ENCODE peak calls at places on chromosome 1, in nine cellular contexts. One of them, this sample, is unnamed.

GRCh38 chr1:154474802-154475201 is 27.2 kb upstream of the TDRD10 start:
- DNase-seq in stomach: peak; percentile 68
- DNase-seq in MM.1S: peak; percentile 3
- DNase-seq in activated B cell treated with CpG ODN at 0.5 μM for 24 hours: no peak
- DNase-seq in epithelial cell of esophagus: peak; percentile 64
- DNase-seq in nephron progenitor cell: no peak
- DNase-seq in thoracic aorta: no peak
- DNase-seq in ovary: no peak
- DNase-seq in progenitor cell of endocrine pancreas: no peak
- DNase-seq in this sample: peak; percentile 74

GRCh38 chr1:22600071-22600816 is 36.2 kb upstream of the C1QA start:
- DNase-seq in stomach: no peak
- DNase-seq in MM.1S: no peak
- DNase-seq in activated B cell treated with CpG ODN at 0.5 μM for 24 hours: no peak
- DNase-seq in epithelial cell of esophagus: peak; percentile 7
- DNase-seq in nephron progenitor cell: no peak
- DNase-seq in thoracic aorta: no peak
- DNase-seq in ovary: no peak
- DNase-seq in progenitor cell of endocrine pancreas: no peak
- DNase-seq in this sample: no peak

GRCh38 chr1:27521336-27522147 is 31.6 kb upstream of the WASF2 start:
- DNase-seq in stomach: no peak
- DNase-seq in MM.1S: no peak
- DNase-seq in activated B cell treated with CpG ODN at 0.5 μM for 24 hours: peak; percentile 23
- DNase-seq in epithelial cell of esophagus: no peak
- DNase-seq in nephron progenitor cell: no peak
- DNase-seq in thoracic aorta: no peak
- DNase-seq in ovary: no peak
- DNase-seq in progenitor cell of endocrine pancreas: no peak
- DNase-seq in this sample: no peak

GRCh38 chr1:43853161-43853921 is 80.3 kb upstream of the ARTN start:
- DNase-seq in stomach: peak; percentile 67
- DNase-seq in MM.1S: peak; percentile 83
- DNase-seq in activated B cell treated with CpG ODN at 0.5 μM for 24 hours: no peak
- DNase-seq in epithelial cell of esophagus: peak; percentile 78
- DNase-seq in nephron progenitor cell: no peak
- DNase-seq in thoracic aorta: no peak
- DNase-seq in ovary: peak; percentile 32
- DNase-seq in progenitor cell of endocrine pancreas: no peak
- DNase-seq in this sample: peak; percentile 59

GRCh38 chr1:86788300-86789206 is 84.2 kb downstream of the SH3GLB1 start:
- DNase-seq in stomach: no peak
- DNase-seq in MM.1S: no peak
- DNase-seq in activated B cell treated with CpG ODN at 0.5 μM for 24 hours: no peak
- DNase-seq in epithelial cell of esophagus: peak; percentile 92
- DNase-seq in nephron progenitor cell: no peak
- DNase-seq in thoracic aorta: peak; percentile 34
- DNase-seq in ovary: peak; percentile 22
- DNase-seq in progenitor cell of endocrine pancreas: no peak
- DNase-seq in this sample: peak; percentile 47

GRCh38 chr1:117001254-117001927 is at the start of gene CD101:
- DNase-seq in stomach: no peak
- DNase-seq in MM.1S: no peak
- DNase-seq in activated B cell treated with CpG ODN at 0.5 μM for 24 hours: no peak
- DNase-seq in epithelial cell of esophagus: no peak
- DNase-seq in nephron progenitor cell: no peak
- DNase-seq in thoracic aorta: no peak
- DNase-seq in ovary: no peak
- DNase-seq in progenitor cell of endocrine pancreas: no peak
- DNase-seq in this sample: no peak

GRCh38 chr1:176773038-176773437 is 310.1 kb downstream of the PAPPA2 start:
- DNase-seq in stomach: no peak
- DNase-seq in MM.1S: no peak
- DNase-seq in activated B cell treated with CpG ODN at 0.5 μM for 24 hours: no peak
- DNase-seq in epithelial cell of esophagus: no peak
- DNase-seq in nephron progenitor cell: no peak
- DNase-seq in thoracic aorta: no peak
- DNase-seq in ovary: no peak
- DNase-seq in progenitor cell of endocrine pancreas: no peak
- DNase-seq in this sample: no peak

GRCh38 chr1:75615664-75616435 is 4.9 kb upstream of the SLC44A5 start:
- DNase-seq in stomach: peak; percentile 28
- DNase-seq in MM.1S: peak; percentile 55
- DNase-seq in activated B cell treated with CpG ODN at 0.5 μM for 24 hours: no peak
- DNase-seq in epithelial cell of esophagus: peak; percentile 45
- DNase-seq in nephron progenitor cell: peak; percentile 71
- DNase-seq in thoracic aorta: no peak
- DNase-seq in ovary: peak; percentile 29
- DNase-seq in progenitor cell of endocrine pancreas: peak; percentile 49
- DNase-seq in this sample: peak; percentile 44

GRCh38 chr1:115291731-115292130 is 46.3 kb downstream of the NGF start:
- DNase-seq in stomach: no peak
- DNase-seq in MM.1S: no peak
- DNase-seq in activated B cell treated with CpG ODN at 0.5 μM for 24 hours: no peak
- DNase-seq in epithelial cell of esophagus: no peak
- DNase-seq in nephron progenitor cell: no peak
- DNase-seq in thoracic aorta: no peak
- DNase-seq in ovary: no peak
- DNase-seq in progenitor cell of endocrine pancreas: no peak
- DNase-seq in this sample: no peak

GRCh38 chr1:211591980-211592493 is 13.1 kb upstream of the SLC30A1 start:
- DNase-seq in stomach: no peak
- DNase-seq in MM.1S: no peak
- DNase-seq in activated B cell treated with CpG ODN at 0.5 μM for 24 hours: no peak
- DNase-seq in epithelial cell of esophagus: peak; percentile 76
- DNase-seq in nephron progenitor cell: no peak
- DNase-seq in thoracic aorta: no peak
- DNase-seq in ovary: no peak
- DNase-seq in progenitor cell of endocrine pancreas: no peak
- DNase-seq in this sample: no peak

GRCh38 chr1:205306929-205307566 is 14.5 kb downstream of the NUAK2 start:
- DNase-seq in stomach: no peak
- DNase-seq in MM.1S: no peak
- DNase-seq in activated B cell treated with CpG ODN at 0.5 μM for 24 hours: no peak
- DNase-seq in epithelial cell of esophagus: no peak
- DNase-seq in nephron progenitor cell: no peak
- DNase-seq in thoracic aorta: no peak
- DNase-seq in ovary: no peak
- DNase-seq in progenitor cell of endocrine pancreas: no peak
- DNase-seq in this sample: no peak

GRCh38 chr1:2001773-2002411 is 1.7 kb downstream of the CFAP74 start:
- DNase-seq in stomach: peak; percentile 33
- DNase-seq in MM.1S: no peak
- DNase-seq in activated B cell treated with CpG ODN at 0.5 μM for 24 hours: no peak
- DNase-seq in epithelial cell of esophagus: peak; percentile 73
- DNase-seq in nephron progenitor cell: no peak
- DNase-seq in thoracic aorta: no peak
- DNase-seq in ovary: no peak
- DNase-seq in progenitor cell of endocrine pancreas: no peak
- DNase-seq in this sample: no peak

GRCh38 chr1:59499273-59499955 is 202.5 kb downstream of the FGGY start:
- DNase-seq in stomach: no peak
- DNase-seq in MM.1S: no peak
- DNase-seq in activated B cell treated with CpG ODN at 0.5 μM for 24 hours: no peak
- DNase-seq in epithelial cell of esophagus: peak; percentile 87
- DNase-seq in nephron progenitor cell: no peak
- DNase-seq in thoracic aorta: no peak
- DNase-seq in ovary: no peak
- DNase-seq in progenitor cell of endocrine pancreas: no peak
- DNase-seq in this sample: no peak

GRCh38 chr1:55958498-55958897 is 620.9 kb downstream of the PLPP3 start:
- DNase-seq in stomach: no peak
- DNase-seq in MM.1S: peak; percentile 52
- DNase-seq in activated B cell treated with CpG ODN at 0.5 μM for 24 hours: no peak
- DNase-seq in epithelial cell of esophagus: no peak
- DNase-seq in nephron progenitor cell: no peak
- DNase-seq in thoracic aorta: no peak
- DNase-seq in ovary: no peak
- DNase-seq in progenitor cell of endocrine pancreas: no peak
- DNase-seq in this sample: no peak

GRCh38 chr1:184158911-184159701 is 107.6 kb downstream of the TSEN15 start:
- DNase-seq in stomach: no peak
- DNase-seq in MM.1S: no peak
- DNase-seq in activated B cell treated with CpG ODN at 0.5 μM for 24 hours: no peak
- DNase-seq in epithelial cell of esophagus: peak; percentile 66
- DNase-seq in nephron progenitor cell: no peak
- DNase-seq in thoracic aorta: no peak
- DNase-seq in ovary: no peak
- DNase-seq in progenitor cell of endocrine pancreas: no peak
- DNase-seq in this sample: no peak

GRCh38 chr1:26949266-26949925 is 10.9 kb downstream of the KDF1 start:
- DNase-seq in stomach: no peak
- DNase-seq in MM.1S: no peak
- DNase-seq in activated B cell treated with CpG ODN at 0.5 μM for 24 hours: no peak
- DNase-seq in epithelial cell of esophagus: no peak
- DNase-seq in nephron progenitor cell: no peak
- DNase-seq in thoracic aorta: no peak
- DNase-seq in ovary: no peak
- DNase-seq in progenitor cell of endocrine pancreas: no peak
- DNase-seq in this sample: no peak

GRCh38 chr1:212689758-212690540 is 9.7 kb downstream of the BATF3 start:
- DNase-seq in stomach: no peak
- DNase-seq in MM.1S: no peak
- DNase-seq in activated B cell treated with CpG ODN at 0.5 μM for 24 hours: no peak
- DNase-seq in epithelial cell of esophagus: no peak
- DNase-seq in nephron progenitor cell: no peak
- DNase-seq in thoracic aorta: no peak
- DNase-seq in ovary: no peak
- DNase-seq in progenitor cell of endocrine pancreas: no peak
- DNase-seq in this sample: no peak
- TF ChIP-seq CTCF in stomach: no peak
- TF ChIP-seq CTCF in MM.1S: no peak
- TF ChIP-seq CTCF in activated B cell treated with CpG ODN at 0.5 μM for 24 hours: no peak
- TF ChIP-seq CTCF in epithelial cell of esophagus: no peak
- TF ChIP-seq CTCF in nephron progenitor cell: no peak
- TF ChIP-seq CTCF in thoracic aorta: no peak
- TF ChIP-seq CTCF in ovary: no peak
- TF ChIP-seq CTCF in progenitor cell of endocrine pancreas: no peak
- TF ChIP-seq CTCF in this sample: no peak

GRCh38 chr1:53542551-53542950 is 83.4 kb downstream of the DMRTB1 start:
- DNase-seq in stomach: no peak
- DNase-seq in MM.1S: no peak
- DNase-seq in activated B cell treated with CpG ODN at 0.5 μM for 24 hours: no peak
- DNase-seq in epithelial cell of esophagus: no peak
- DNase-seq in nephron progenitor cell: no peak
- DNase-seq in thoracic aorta: no peak
- DNase-seq in ovary: no peak
- DNase-seq in progenitor cell of endocrine pancreas: no peak
- DNase-seq in this sample: no peak

GRCh38 chr1:53541263-53541625 is 82.0 kb downstream of the DMRTB1 start:
- DNase-seq in stomach: no peak
- DNase-seq in MM.1S: no peak
- DNase-seq in activated B cell treated with CpG ODN at 0.5 μM for 24 hours: no peak
- DNase-seq in epithelial cell of esophagus: no peak
- DNase-seq in nephron progenitor cell: no peak
- DNase-seq in thoracic aorta: no peak
- DNase-seq in ovary: no peak
- DNase-seq in progenitor cell of endocrine pancreas: no peak
- DNase-seq in this sample: no peak

GRCh38 chr1:53540604-53541262 is 81.5 kb downstream of the DMRTB1 start:
- DNase-seq in stomach: no peak
- DNase-seq in MM.1S: no peak
- DNase-seq in activated B cell treated with CpG ODN at 0.5 μM for 24 hours: no peak
- DNase-seq in epithelial cell of esophagus: no peak
- DNase-seq in nephron progenitor cell: no peak
- DNase-seq in thoracic aorta: no peak
- DNase-seq in ovary: no peak
- DNase-seq in progenitor cell of endocrine pancreas: no peak
- DNase-seq in this sample: no peak

GRCh38 chr1:53543130-53543770 is 84.1 kb downstream of the DMRTB1 start:
- DNase-seq in stomach: no peak
- DNase-seq in MM.1S: no peak
- DNase-seq in activated B cell treated with CpG ODN at 0.5 μM for 24 hours: no peak
- DNase-seq in epithelial cell of esophagus: no peak
- DNase-seq in nephron progenitor cell: no peak
- DNase-seq in thoracic aorta: no peak
- DNase-seq in ovary: no peak
- DNase-seq in progenitor cell of endocrine pancreas: no peak
- DNase-seq in this sample: no peak

GRCh38 chr1:53541761-53542550 is 82.8 kb downstream of the DMRTB1 start:
- DNase-seq in stomach: no peak
- DNase-seq in MM.1S: peak; percentile 13
- DNase-seq in activated B cell treated with CpG ODN at 0.5 μM for 24 hours: no peak
- DNase-seq in epithelial cell of esophagus: peak; percentile 10
- DNase-seq in nephron progenitor cell: peak; percentile 28
- DNase-seq in thoracic aorta: no peak
- DNase-seq in ovary: no peak
- DNase-seq in progenitor cell of endocrine pancreas: no peak
- DNase-seq in this sample: no peak
- TF ChIP-seq CTCF in stomach: no peak
- TF ChIP-seq CTCF in MM.1S: peak; percentile 24
- TF ChIP-seq CTCF in activated B cell treated with CpG ODN at 0.5 μM for 24 hours: no peak
- TF ChIP-seq CTCF in epithelial cell of esophagus: no peak
- TF ChIP-seq CTCF in nephron progenitor cell: no peak
- TF ChIP-seq CTCF in thoracic aorta: no peak
- TF ChIP-seq CTCF in ovary: no peak
- TF ChIP-seq CTCF in progenitor cell of endocrine pancreas: peak; percentile 46
- TF ChIP-seq CTCF in this sample: no peak

DNA sequence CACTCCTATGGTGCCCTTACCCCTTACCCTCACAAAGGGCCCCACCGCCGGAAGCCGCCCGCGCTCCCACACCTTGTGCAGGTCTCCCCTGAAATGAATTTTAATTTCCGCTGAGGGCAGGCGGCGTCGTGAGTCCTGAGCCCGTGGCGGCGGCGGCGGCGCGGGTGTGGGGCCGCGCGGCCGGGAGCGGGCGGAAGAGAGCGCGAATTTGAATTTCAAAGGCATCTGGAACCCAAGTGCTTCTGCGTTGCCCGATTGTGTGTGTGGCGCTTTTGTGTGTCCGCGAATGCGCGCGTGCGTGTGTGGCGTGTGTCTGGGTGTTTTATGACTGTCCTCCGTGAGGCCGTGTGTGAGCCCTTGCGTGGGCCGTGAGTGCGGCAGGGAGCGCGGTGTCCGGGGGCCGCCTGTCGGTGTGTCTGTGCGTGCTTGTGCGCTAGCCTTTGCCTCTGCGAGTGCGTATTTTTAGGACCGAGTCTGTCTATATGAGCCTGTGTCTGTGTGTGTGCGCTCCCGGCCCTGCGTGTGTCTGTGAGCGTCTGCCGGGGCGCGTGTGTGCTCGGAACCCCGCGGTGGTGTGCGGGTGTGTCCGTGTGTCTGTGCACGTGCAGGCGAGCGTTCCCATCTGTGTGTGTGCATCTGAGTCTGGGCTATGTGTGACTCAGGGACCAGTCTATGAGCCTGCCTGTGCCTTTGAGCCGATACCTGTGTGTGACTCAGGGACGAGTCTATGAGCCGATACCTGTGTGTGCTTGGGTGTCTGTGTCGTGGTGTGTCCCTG is 7.9 kb upstream of the ADGRB2 start:
- DNase-seq in stomach: no peak
- DNase-seq in MM.1S: no peak
- DNase-seq in activated B cell treated with CpG ODN at 0.5 μM for 24 hours: no peak
- DNase-seq in epithelial cell of esophagus: peak; percentile 96
- DNase-seq in nephron progenitor cell: no peak
- DNase-seq in thoracic aorta: no peak
- DNase-seq in ovary: no peak
- DNase-seq in progenitor cell of endocrine pancreas: no peak
- DNase-seq in this sample: no peak
- TF ChIP-seq CTCF in stomach: no peak
- TF ChIP-seq CTCF in MM.1S: no peak
- TF ChIP-seq CTCF in activated B cell treated with CpG ODN at 0.5 μM for 24 hours: no peak
- TF ChIP-seq CTCF in epithelial cell of esophagus: peak; percentile 27
- TF ChIP-seq CTCF in nephron progenitor cell: no peak
- TF ChIP-seq CTCF in thoracic aorta: no peak
- TF ChIP-seq CTCF in ovary: no peak
- TF ChIP-seq CTCF in progenitor cell of endocrine pancreas: no peak
- TF ChIP-seq CTCF in this sample: no peak

GRCh38 chr1:145978860-145979745 is 14.6 kb downstream of the POLR3GL start:
- DNase-seq in stomach: peak; percentile 91
- DNase-seq in MM.1S: peak; percentile 100
- DNase-seq in activated B cell treated with CpG ODN at 0.5 μM for 24 hours: peak; percentile 55
- DNase-seq in epithelial cell of esophagus: peak; percentile 100
- DNase-seq in nephron progenitor cell: peak; percentile 72
- DNase-seq in thoracic aorta: peak; percentile 94
- DNase-seq in ovary: peak; percentile 94
- DNase-seq in progenitor cell of endocrine pancreas: no peak
- DNase-seq in this sample: peak; percentile 97
- TF ChIP-seq CTCF in stomach: no peak
- TF ChIP-seq CTCF in MM.1S: peak; percentile 45
- TF ChIP-seq CTCF in activated B cell treated with CpG ODN at 0.5 μM for 24 hours: no peak
- TF ChIP-seq CTCF in epithelial cell of esophagus: peak; percentile 25
- TF ChIP-seq CTCF in nephron progenitor cell: no peak
- TF ChIP-seq CTCF in thoracic aorta: no peak
- TF ChIP-seq CTCF in ovary: no peak
- TF ChIP-seq CTCF in progenitor cell of endocrine pancreas: peak; percentile 10
- TF ChIP-seq CTCF in this sample: peak; percentile 22